ENCODE peak calls at places on chromosome 19, in five cellular contexts. G is stimulated activated CD4-positive, alpha-beta T cell treated with anti-CD3 and anti-CD28 coated beads, Interleukin-15, amount 100 ng/mL, for 48 hours; T is NCI-H1105; Z is A549; H is NCI-H187. Y is an unnamed sample.

GRCh38 chr19:15464394-15465385 is at the start of gene RASAL3:
- DNase-seq in G (peak), T (no peak), Z (no peak), H (no peak), Y (no peak)

GRCh38 chr19:2305974-2306806 is 1.8 kb downstream of the LINGO3 start:
- DNase-seq in G (no peak), T (no peak), Z (no peak), H (no peak), Y (no peak)

GRCh38 chr19:4120531-4120930 is 3.4 kb downstream of the MAP2K2 start:
- DNase-seq in G (no peak), T (no peak), Z (no peak), H (no peak), Y (no peak)

GRCh38 chr19:33194527-33194883 is 375 bp downstream of the LRP3 start:
- DNase-seq in G (no peak), T (no peak), Z (no peak), H (no peak), Y (no peak)

GRCh38 chr19:35346193-35347052 is 1.3 kb upstream of the FFAR1 start:
- DNase-seq in G (peak), T (peak), Z (no peak), H (no peak), Y (no peak)

GRCh38 chr19:33302974-33303790 is 848 bp upstream of the CEBPA start:
- DNase-seq in G (no peak), T (peak), Z (peak), H (no peak), Y (no peak)

GRCh38 chr19:13937479-13938360 is 497 bp downstream of the PODNL1 start:
- DNase-seq in G (no peak), T (no peak), Z (no peak), H (no peak), Y (no peak)

GRCh38 chr19:51590441-51590840 is 19.4 kb downstream of the ZNF175 start:
- DNase-seq in G (no peak), T (no peak), Z (no peak), H (no peak), Y (no peak)

GRCh38 chr19:45865269-45865948 is 1.3 kb downstream of the FOXA3 start:
- DNase-seq in G (no peak), T (no peak), Z (no peak), H (no peak), Y (no peak)

GRCh38 chr19:14536926-14537692 is 7.7 kb downstream of the TECR start:
- DNase-seq in G (no peak), T (no peak), Z (peak), H (peak), Y (no peak)

GRCh38 chr19:38728752-38729541 is 15.3 kb downstream of the CAPN12 start:
- DNase-seq in G (no peak), T (no peak), Z (no peak), H (no peak), Y (no peak)

GRCh38 chr19:1041835-1042685 is 2.2 kb downstream of the ABCA7 start:
- DNase-seq in G (no peak), T (no peak), Z (peak), H (no peak), Y (peak)

GRCh38 chr19:14544977-14545715 is 15.8 kb downstream of the TECR start:
- DNase-seq in G (no peak), T (peak), Z (no peak), H (peak), Y (peak)

GRCh38 chr19:12202250-12202649 is 39.4 kb downstream of the ZNF136 start:
- DNase-seq in G (peak), T (no peak), Z (no peak), H (no peak), Y (no peak)

GRCh38 chr19:51660975-51661600 is 14.5 kb upstream of the SIGLEC14 start:
- DNase-seq in G (peak), T (peak), Z (peak), H (peak), Y (peak)

GRCh38 chr19:10516671-10517286 is 468 bp downstream of the S1PR5 start:
- DNase-seq in G (no peak), T (no peak), Z (no peak), H (no peak), Y (no peak)

GRCh38 chr19:1227655-1228054 is 10.2 kb downstream of the CBARP start:
- DNase-seq in G (no peak), T (no peak), Z (no peak), H (no peak), Y (no peak)

GRCh38 chr19:4583961-4584669 is 24.6 kb upstream of the SEMA6B start:
- DNase-seq in G (no peak), T (no peak), Z (no peak), H (no peak), Y (peak)

GRCh38 chr19:13507053-13507611 is 853 bp upstream of the CACNA1A start:
- DNase-seq in G (no peak), T (no peak), Z (no peak), H (no peak), Y (no peak)

GRCh38 chr19:54518844-54519243 is 16.2 kb downstream of the LAIR2 start:
- DNase-seq in G (peak), T (no peak), Z (no peak), H (no peak), Y (no peak)

GRCh38 chr19:15317392-15318011 is 14.8 kb downstream of the BRD4 start:
- DNase-seq in G (no peak), T (no peak), Z (no peak), H (no peak), Y (no peak)

GRCh38 chr19:31139871-31140505 is 209.2 kb downstream of the TSHZ3 start:
- DNase-seq in G (no peak), T (no peak), Z (no peak), H (no peak), Y (no peak)

GRCh38 chr19:43337737-43338136 is 15.7 kb upstream of the CD177 start:
- DNase-seq in G (no peak), T (no peak), Z (no peak), H (no peak), Y (peak)

GRCh38 chr19:47430041-47430802 is 10.9 kb upstream of the MEIS3 start:
- DNase-seq in G (no peak), T (no peak), Z (no peak), H (no peak), Y (no peak)

GRCh38 chr19:1725100-1726064 is 27.9 kb upstream of the ONECUT3 start:
- DNase-seq in G (no peak), T (peak), Z (peak), H (peak), Y (peak)

GRCh38 chr19:29329460-29330134 is 116.6 kb upstream of the UQCRFS1 start:
- DNase-seq in G (no peak), T (no peak), Z (no peak), H (no peak), Y (no peak)

GRCh38 chr19:41325947-41326706 is 16.2 kb downstream of the CCDC97 start:
- DNase-seq in G (no peak), T (no peak), Z (no peak), H (no peak), Y (peak)

GRCh38 chr19:5585461-5586299 is 17.9 kb upstream of the TINCR start:
- DNase-seq in G (no peak), T (no peak), Z (no peak), H (no peak), Y (no peak)

GRCh38 chr19:12913011-12913561 is 6.0 kb downstream of the SYCE2 start:
- DNase-seq in G (no peak), T (peak), Z (no peak), H (peak), Y (peak)

GRCh38 chr19:49147923-49148682 is 7.1 kb downstream of the HRC start:
- DNase-seq in G (no peak), T (no peak), Z (no peak), H (no peak), Y (no peak)

GRCh38 chr19:17220207-17220758 is 5.1 kb downstream of the USE1 start:
- DNase-seq in G (no peak), T (no peak), Z (no peak), H (no peak), Y (no peak)

GRCh38 chr19:45051929-45052579 is 13.2 kb downstream of the CLASRP start:
- DNase-seq in G (no peak), T (no peak), Z (no peak), H (no peak), Y (no peak)

GRCh38 chr19:46491975-46492682 is 3.5 kb downstream of the PNMA8B start:
- DNase-seq in G (no peak), T (no peak), Z (no peak), H (no peak), Y (no peak)

GRCh38 chr19:52065399-52065798 is 16.8 kb upstream of the ZNF432 start:
- DNase-seq in G (no peak), T (no peak), Z (no peak), H (no peak), Y (no peak)

Y was measured in NCI-H2081.